ENCODE peak calls at places on chromosomes 7 and 10, in ten cellular contexts. I, X, G, C, W, E, Y, P, B and H are unnamed samples.

GRCh38 chr10:49184642-49185111 is 3.5 kb downstream of the TMEM273 start:
- DNase-seq in I (no peak), X (no peak), G (no peak), C (peak; percentile 16), W (no peak), E (no peak), Y (no peak), P (no peak), B (no peak), H (no peak)

GRCh38 chr10:22682237-22683192 is 31.9 kb downstream of the PIP4K2A start:
- DNase-seq in I (no peak), X (no peak), G (no peak), C (no peak), W (peak; percentile 24), E (peak; percentile 72), Y (peak; percentile 58), P (no peak), B (no peak), H (peak; percentile 81)

GRCh38 chr10:34651796-34652195 is 163.3 kb downstream of the PARD3 start:
- DNase-seq in I (no peak), X (no peak), G (peak; percentile 35), C (no peak), W (no peak), E (peak; percentile 58), Y (no peak), P (no peak), B (no peak), H (no peak)

GRCh38 chr7:13742126-13742525 is 247.3 kb downstream of the ETV1 start:
- DNase-seq in I (no peak), X (no peak), G (no peak), C (no peak), W (no peak), E (peak; percentile 75), Y (no peak), P (no peak), B (no peak), H (no peak)

GRCh38 chr10:67669978-67670377 is 26.0 kb downstream of the CTNNA3 start:
- DNase-seq in I (no peak), X (peak; percentile 18), G (no peak), C (no peak), W (no peak), E (peak; percentile 33), Y (no peak), P (no peak), B (no peak), H (no peak)

GRCh38 chr10:11018426-11018818 is 750 bp downstream of the CELF2 start:
- DNase-seq in I (peak; percentile 45), X (peak; percentile 37), G (peak; percentile 56), C (peak; percentile 47), W (no peak), E (no peak), Y (peak; percentile 20), P (peak; percentile 55), B (peak; percentile 45), H (no peak)

GRCh38 chr10:104892879-104893278 is 251.8 kb downstream of the SORCS3 start:
- DNase-seq in I (no peak), X (no peak), G (no peak), C (no peak), W (no peak), E (no peak), Y (no peak), P (no peak), B (no peak), H (no peak)

GRCh38 chr7:37420931-37421330 is 27.7 kb downstream of the ELMO1 start:
- DNase-seq in I (no peak), X (no peak), G (no peak), C (no peak), W (no peak), E (peak; percentile 57), Y (no peak), P (no peak), B (no peak), H (no peak)

GRCh38 chr10:114762811-114763210 is 58.8 kb upstream of the FHIP2A start:
- DNase-seq in I (no peak), X (no peak), G (no peak), C (no peak), W (no peak), E (no peak), Y (no peak), P (no peak), B (no peak), H (no peak)

GRCh38 chr7:75875113-75876080 is 3.4 kb upstream of the RHBDD2 start:
- DNase-seq in I (no peak), X (no peak), G (no peak), C (no peak), W (no peak), E (no peak), Y (no peak), P (no peak), B (no peak), H (no peak)

GRCh38 chr7:98945852-98946251 is 67.5 kb downstream of the TRRAP start:
- DNase-seq in I (no peak), X (no peak), G (no peak), C (no peak), W (no peak), E (no peak), Y (no peak), P (no peak), B (no peak), H (no peak)

GRCh38 chr10:108601856-108602255 is 1321.5 kb downstream of the XPNPEP1 start:
- DNase-seq in I (no peak), X (no peak), G (no peak), C (no peak), W (no peak), E (no peak), Y (no peak), P (no peak), B (no peak), H (no peak)

GRCh38 chr7:48090095-48090805 is 1.2 kb downstream of the UPP1 start:
- DNase-seq in I (peak; percentile 62), X (peak; percentile 48), G (peak; percentile 83), C (peak; percentile 46), W (no peak), E (peak; percentile 51), Y (peak; percentile 57), P (no peak), B (peak; percentile 47), H (no peak)

DNA sequence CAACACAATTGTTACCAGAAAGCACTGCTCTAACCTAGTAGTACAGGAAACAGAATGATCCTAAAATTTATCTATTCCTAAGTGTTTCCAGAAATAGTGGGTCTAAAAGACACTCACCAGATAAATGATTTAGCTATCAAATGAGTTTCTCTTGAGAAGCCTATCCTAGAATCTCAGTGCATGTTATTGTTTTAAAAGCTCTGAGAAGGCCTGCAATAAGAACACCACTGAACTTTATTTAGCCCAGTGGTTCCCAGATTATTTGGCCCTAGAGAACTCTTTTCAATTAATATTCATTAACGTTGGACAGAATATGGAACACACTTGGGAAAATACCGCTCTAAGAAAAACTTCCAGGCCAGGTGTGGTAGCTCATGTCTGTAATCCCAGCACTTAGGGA is 220.1 kb upstream of the GHITM start:
- DNase-seq in I (no peak), X (no peak), G (no peak), C (no peak), W (no peak), E (no peak), Y (no peak), P (no peak), B (no peak), H (no peak)
- H3K27ac ChIP-seq in I (no peak overlapping the region), X (no peak overlapping the region), G (no peak overlapping the region), C (no peak overlapping the region), W (no peak overlapping the region), E (no peak overlapping the region), Y (no peak overlapping the region), P (no peak overlapping the region), B (no peak overlapping the region), H (no peak overlapping the region)

GRCh38 chr7:45054442-45054841 is 34.3 kb downstream of the NACAD start:
- DNase-seq in I (no peak), X (no peak), G (no peak), C (no peak), W (no peak), E (no peak), Y (no peak), P (no peak), B (no peak), H (no peak)
- H3K4me1 ChIP-seq in I (no peaks in the 10 kb centered on the region), X (no peaks in the 10 kb centered on the region), G (no peaks in the 10 kb centered on the region), C (no peaks in the 10 kb centered on the region), W (no peaks in the 10 kb centered on the region), E (no peaks in the 10 kb centered on the region), Y (peaks cover 6% of the 10 kb centered on the region), P (no peaks in the 10 kb centered on the region), B (peaks cover 3% of the 10 kb centered on the region), H (peaks cover 60% of the 10 kb centered on the region)

GRCh38 chr10:14470920-14471319 is 140.2 kb upstream of the FRMD4A start:
- DNase-seq in I (no peak), X (no peak), G (no peak), C (no peak), W (no peak), E (no peak), Y (no peak), P (no peak), B (no peak), H (no peak)
- H3K27ac ChIP-seq in I (no peak overlapping the region), X (no peak overlapping the region), G (no peak overlapping the region), C (no peak overlapping the region), W (no peak overlapping the region), E (no peak overlapping the region), Y (no peak overlapping the region), P (no peak overlapping the region), B (no peak overlapping the region), H (no peak overlapping the region)

GRCh38 chr10:100346765-100347567 is at the start of gene SCD:
- DNase-seq in I (peak; percentile 86), X (peak; percentile 75), G (peak; percentile 97), C (peak; percentile 88), W (peak; percentile 98), E (peak; percentile 95), Y (peak; percentile 61), P (peak; percentile 91), B (peak; percentile 69), H (peak; percentile 71)

GRCh38 chr10:100348389-100348927 is 1.4 kb downstream of the SCD start:
- DNase-seq in I (no peak), X (no peak), G (no peak), C (no peak), W (no peak), E (no peak), Y (no peak), P (no peak), B (no peak), H (no peak)

GRCh38 chr10:100346351-100346764 is 675 bp upstream of the SCD start:
- DNase-seq in I (peak; percentile 67), X (peak; percentile 32), G (peak; percentile 94), C (peak; percentile 79), W (peak; percentile 81), E (peak; percentile 74), Y (peak; percentile 21), P (peak; percentile 85), B (peak; percentile 42), H (peak; percentile 21)

GRCh38 chr10:100349087-100349486 is 2.1 kb downstream of the SCD start:
- DNase-seq in I (no peak), X (no peak), G (peak; percentile 38), C (no peak), W (no peak), E (no peak), Y (no peak), P (no peak), B (no peak), H (no peak)

GRCh38 chr10:100347568-100348195 is 649 bp downstream of the SCD start:
- DNase-seq in I (no peak), X (no peak), G (peak; percentile 33), C (peak; percentile 28), W (no peak), E (no peak), Y (no peak), P (no peak), B (no peak), H (no peak)
- H3K4me1 ChIP-seq in I (peaks cover 13% of the 10 kb centered on the region), X (peaks cover 7% of the 10 kb centered on the region), G (peaks cover 41% of the 10 kb centered on the region), C (no peaks in the 10 kb centered on the region), W (peaks cover 60% of the 10 kb centered on the region), E (peaks cover 45% of the 10 kb centered on the region), Y (peaks cover 15% of the 10 kb centered on the region), P (no peaks in the 10 kb centered on the region), B (peaks cover 22% of the 10 kb centered on the region), H (peaks cover 14% of the 10 kb centered on the region)